ENCODE peak calls at places on chromosomes 12 and 14, in nine cellular contexts. S, P, D, E, A, M, X, F and U are unnamed samples.

GRCh38 chr12:98373019-98373554 is 142.3 kb upstream of the TMPO start:
- DNase-seq in D (peak), S (no peak), M (no peak), A (no peak), P (peak), X (no peak), F (peak), E (peak), U (peak)

GRCh38 chr12:46217686-46218508 is 50.9 kb downstream of the SLC38A1 start:
- DNase-seq in A (no peak), S (no peak), P (no peak), F (no peak), X (no peak), M (no peak), E (no peak), D (no peak), U (no peak)

GRCh38 chr12:121057794-121058193 is 18.7 kb upstream of the OASL start:
- DNase-seq in S (no peak), P (no peak), D (no peak), X (no peak), M (no peak), A (no peak), E (no peak), F (no peak), U (no peak)

GRCh38 chr12:11433664-11434063 is 38.3 kb upstream of the PRB2 start:
- DNase-seq in D (no peak), S (no peak), M (no peak), E (no peak), A (no peak), P (no peak), X (no peak), F (no peak), U (no peak)

GRCh38 chr12:110280784-110281548 is at the start of gene ATP2A2:
- DNase-seq in A (peak), S (peak), M (peak), P (peak), D (peak), F (peak), X (peak), E (peak), U (peak)

GRCh38 chr12:123132951-123133619 is 17.8 kb downstream of the PITPNM2 start:
- DNase-seq in A (no peak), X (no peak), F (no peak), S (no peak), M (no peak), E (no peak), D (no peak), P (no peak), U (no peak)

GRCh38 chr14:104677506-104678332 is 11.7 kb upstream of the INF2 start:
- DNase-seq in S (no peak), E (peak), M (no peak), P (peak), X (peak), F (peak), A (peak), D (peak), U (peak)

GRCh38 chr12:129312048-129312447 is 458.8 kb downstream of the GLT1D1 start:
- DNase-seq in D (no peak), M (no peak), A (no peak), X (no peak), F (no peak), S (no peak), P (no peak), E (no peak), U (no peak)

GRCh38 chr14:49314756-49315155 is 271.4 kb downstream of the RPS29 start:
- DNase-seq in M (no peak), E (no peak), X (no peak), F (no peak), P (no peak), D (no peak), A (no peak), S (no peak), U (no peak)

GRCh38 chr14:22333408-22334274 is 255.4 kb downstream of the DAD1 start:
- DNase-seq in X (no peak), D (peak), E (peak), S (no peak), F (peak), M (no peak), A (no peak), P (peak), U (no peak)

GRCh38 chr12:14567311-14568195 is at the start of gene PLBD1:
- DNase-seq in D (no peak), M (no peak), S (no peak), F (no peak), P (peak), A (peak), E (peak), X (peak), U (peak)

GRCh38 chr12:84822541-84822940 is 90.1 kb downstream of the SLC6A15 start:
- DNase-seq in X (no peak), D (no peak), E (no peak), A (no peak), S (no peak), M (no peak), F (no peak), P (no peak), U (no peak)

GRCh38 chr14:30193056-30193455 is 265.4 kb upstream of the PRKD1 start:
- DNase-seq in E (peak), S (no peak), A (no peak), X (no peak), D (no peak), P (no peak), F (no peak), M (no peak), U (no peak)

GRCh38 chr14:76958975-76959710 is 69.4 kb downstream of the IRF2BPL start:
- DNase-seq in D (peak), S (no peak), F (peak), M (no peak), A (no peak), X (no peak), P (peak), E (no peak), U (no peak)

GRCh38 chr12:131726-132465 is 65.3 kb downstream of the IQSEC3 start:
- DNase-seq in A (peak), X (no peak), F (no peak), E (no peak), M (no peak), S (no peak), P (peak), D (peak), U (no peak)

GRCh38 chr14:29927596-29928341 is at the start of gene PRKD1:
- DNase-seq in E (peak), D (peak), F (peak), S (no peak), A (peak), X (peak), P (peak), M (peak), U (peak)

GRCh38 chr12:3432868-3433267 is 58.1 kb upstream of the PRMT8 start:
- DNase-seq in E (no peak), A (no peak), M (no peak), D (no peak), F (no peak), X (no peak), P (no peak), S (no peak), U (no peak)

GRCh38 chr12:30839643-30840190 is 85.0 kb upstream of the CAPRIN2 start:
- DNase-seq in A (no peak), S (no peak), E (no peak), P (no peak), X (no peak), F (no peak), M (no peak), D (no peak), U (no peak)

GRCh38 chr14:96754162-96754844 is 42.9 kb upstream of the VRK1 start:
- DNase-seq in S (no peak), F (no peak), E (no peak), X (no peak), M (no peak), D (no peak), P (no peak), A (no peak), U (no peak)

GRCh38 chr12:119154435-119154818 is 24.3 kb upstream of the HSPB8 start:
- DNase-seq in X (no peak), F (no peak), P (no peak), A (no peak), D (no peak), E (no peak), M (no peak), S (no peak), U (no peak)

GRCh38 chr12:121330692-121331091 is 21.5 kb downstream of the ANAPC5 start:
- DNase-seq in M (no peak), X (no peak), E (no peak), A (no peak), S (no peak), D (no peak), F (no peak), P (no peak), U (no peak)

GRCh38 chr12:88854260-88854659 is 274.0 kb upstream of the KITLG start:
- DNase-seq in M (no peak), A (no peak), X (no peak), S (no peak), D (peak), E (peak), F (peak), P (peak), U (no peak)

GRCh38 chr12:32983968-32984367 is 87.4 kb upstream of the PKP2 start:
- DNase-seq in S (no peak), X (no peak), M (no peak), D (no peak), E (no peak), F (no peak), P (peak), A (no peak), U (no peak)

GRCh38 chr12:62605972-62606371 is 139.3 kb downstream of the MON2 start:
- DNase-seq in F (no peak), E (no peak), P (no peak), D (no peak), M (no peak), X (no peak), S (no peak), A (no peak), U (no peak)

GRCh38 chr12:57093412-57094193 is 4.7 kb downstream of the NAB2 start:
- DNase-seq in F (peak), D (no peak), A (peak), X (no peak), S (no peak), P (peak), E (peak), M (peak), U (peak)

GRCh38 chr14:100072783-100073346 is 7.6 kb downstream of the EVL start:
- DNase-seq in X (no peak), P (no peak), D (no peak), M (no peak), A (peak), F (no peak), E (no peak), S (peak), U (no peak)

GRCh38 chr12:3189282-3189681 is 112.1 kb downstream of the TSPAN9 start:
- DNase-seq in X (no peak), M (no peak), A (no peak), P (no peak), E (no peak), D (no peak), S (no peak), F (no peak), U (no peak)